ENCODE peak calls at places on chromosomes 1 and 21, in six cellular contexts. K is NB4, W is mucosa of descending colon, B is activated B cell treated with CpG ODN at 0.5 μM for 24 hours, M is GM10248, V is cardiac fibroblast. X is an unnamed sample.

GRCh38 chr1:26184086-26184485 is 6.3 kb upstream of the CATSPER4 start:
- DNase-seq in K (no peak), W (no peak), B (no peak), M (no peak), V (no peak), X (no peak)

GRCh38 chr1:93324486-93325464 is 20.9 kb upstream of the DR1 start:
- DNase-seq in K (no peak), W (no peak), B (no peak), M (no peak), V (peak), X (peak)

GRCh38 chr1:44407430-44408180 is 2.5 kb downstream of the RNF220 start:
- DNase-seq in K (no peak), W (no peak), B (peak), M (no peak), V (no peak), X (no peak)

GRCh38 chr1:193937308-193937707 is 750.9 kb upstream of the B3GALT2 start:
- DNase-seq in K (no peak), W (no peak), B (no peak), M (no peak), V (no peak), X (no peak)

GRCh38 chr1:172883387-172883791 is 167.4 kb downstream of the TNFSF18 start:
- DNase-seq in K (no peak), W (no peak), B (no peak), M (no peak), V (peak), X (no peak)

GRCh38 chr1:159492575-159493323 is 43.1 kb downstream of the OR10J5 start:
- DNase-seq in K (no peak), W (no peak), B (no peak), M (no peak), V (peak), X (peak)

GRCh38 chr1:240968864-240969263 is 356.9 kb upstream of the GREM2 start:
- DNase-seq in K (no peak), W (no peak), B (no peak), M (no peak), V (no peak), X (no peak)

GRCh38 chr1:212288614-212289013 is 3.4 kb downstream of the PPP2R5A start:
- DNase-seq in K (no peak), W (no peak), B (no peak), M (no peak), V (peak), X (peak)

GRCh38 chr1:31723828-31724359 is 20.1 kb upstream of the COL16A1 start:
- DNase-seq in K (peak), W (no peak), B (no peak), M (peak), V (peak), X (peak)

GRCh38 chr1:2582401-2582800 is 4.2 kb upstream of the PRXL2B start:
- DNase-seq in K (no peak), W (no peak), B (no peak), M (no peak), V (peak), X (no peak)

GRCh38 chr21:35051287-35051818 is 2.3 kb upstream of the RUNX1 start:
- DNase-seq in K (peak), W (peak), B (peak), M (peak), V (peak), X (peak)

GRCh38 chr1:231691618-231692259 is 65.1 kb downstream of the DISC1 start:
- DNase-seq in K (no peak), W (no peak), B (no peak), M (no peak), V (peak), X (no peak)

GRCh38 chr1:25194054-25194453 is 38.2 kb downstream of the SYF2 start:
- DNase-seq in K (no peak), W (no peak), B (no peak), M (no peak), V (no peak), X (no peak)

GRCh38 chr1:20248954-20249612 is 41.6 kb upstream of the VWA5B1 start:
- DNase-seq in K (no peak), W (no peak), B (no peak), M (no peak), V (no peak), X (no peak)

GRCh38 chr21:46622226-46622625 is 13.2 kb upstream of the PRMT2 start:
- DNase-seq in K (peak), W (no peak), B (no peak), M (no peak), V (no peak), X (no peak)

GRCh38 chr1:70051926-70052325 is 153.5 kb downstream of the LRRC40 start:
- DNase-seq in K (no peak), W (no peak), B (no peak), M (no peak), V (no peak), X (no peak)

GRCh38 chr1:25657121-25657521 is 40.5 kb downstream of the MAN1C1 start:
- DNase-seq in K (no peak), W (no peak), B (no peak), M (no peak), V (no peak), X (no peak)

GRCh38 chr1:58964880-58965279 is 181.0 kb upstream of the JUN start:
- DNase-seq in K (peak), W (no peak), B (no peak), M (no peak), V (peak), X (peak)

GRCh38 chr1:30908446-30908885 is at the start of gene SDC3:
- DNase-seq in K (no peak), W (no peak), B (no peak), M (peak), V (no peak), X (peak)

GRCh38 chr1:161068306-161069200 is 1.1 kb downstream of the ARHGAP30 start:
- DNase-seq in K (peak), W (peak), B (peak), M (peak), V (no peak), X (no peak)

GRCh38 chr1:66624412-66625060 is 90.6 kb downstream of the SGIP1 start:
- DNase-seq in K (no peak), W (no peak), B (no peak), M (no peak), V (peak), X (peak)

GRCh38 chr1:162145966-162146696 is 76.6 kb downstream of the NOS1AP start:
- DNase-seq in K (no peak), W (no peak), B (no peak), M (no peak), V (no peak), X (no peak)

GRCh38 chr1:185315364-185316108 is 1.5 kb downstream of the IVNS1ABP start:
- DNase-seq in K (peak), W (no peak), B (no peak), M (no peak), V (no peak), X (no peak)

GRCh38 chr1:218299416-218299815 is 14.3 kb downstream of the RRP15 start:
- DNase-seq in K (peak), W (no peak), B (no peak), M (no peak), V (peak), X (peak)

GRCh38 chr1:80293818-80294217 is 1287.3 kb upstream of the ADGRL4 start:
- DNase-seq in K (no peak), W (no peak), B (no peak), M (no peak), V (no peak), X (no peak)

GRCh38 chr1:180981596-180982387 is 40.9 kb downstream of the STX6 start:
- DNase-seq in K (peak), W (no peak), B (no peak), M (peak), V (no peak), X (no peak)

GRCh38 chr1:13593511-13594131 is 10.0 kb downstream of the PDPN start:
- DNase-seq in K (no peak), W (peak), B (no peak), M (no peak), V (peak), X (peak)

GRCh38 chr1:77631751-77632150 is 50.7 kb downstream of the ZZZ3 start:
- DNase-seq in K (no peak), W (no peak), B (no peak), M (no peak), V (no peak), X (no peak)
- TF ChIP-seq CTCF in K (no peak), W (no peak), B (no peak), M (no peak), V (no peak), X (no peak)

GRCh38 chr1:169263059-169263458 is 104.5 kb downstream of the NME7 start:
- DNase-seq in K (no peak), W (no peak), B (no peak), M (no peak), V (no peak), X (no peak)

GRCh38 chr1:169266133-169266532 is 101.5 kb downstream of the NME7 start:
- DNase-seq in K (no peak), W (no peak), B (no peak), M (no peak), V (no peak), X (no peak)

GRCh38 chr1:169259816-169260215 is 107.8 kb downstream of the NME7 start:
- DNase-seq in K (peak), W (no peak), B (no peak), M (no peak), V (no peak), X (no peak)

GRCh38 chr1:169260478-169260877 is 107.1 kb downstream of the NME7 start:
- DNase-seq in K (peak), W (no peak), B (no peak), M (no peak), V (no peak), X (no peak)
- TF ChIP-seq CTCF in K (no peak), W (no peak), B (no peak), M (no peak), V (no peak), X (no peak)

DNA sequence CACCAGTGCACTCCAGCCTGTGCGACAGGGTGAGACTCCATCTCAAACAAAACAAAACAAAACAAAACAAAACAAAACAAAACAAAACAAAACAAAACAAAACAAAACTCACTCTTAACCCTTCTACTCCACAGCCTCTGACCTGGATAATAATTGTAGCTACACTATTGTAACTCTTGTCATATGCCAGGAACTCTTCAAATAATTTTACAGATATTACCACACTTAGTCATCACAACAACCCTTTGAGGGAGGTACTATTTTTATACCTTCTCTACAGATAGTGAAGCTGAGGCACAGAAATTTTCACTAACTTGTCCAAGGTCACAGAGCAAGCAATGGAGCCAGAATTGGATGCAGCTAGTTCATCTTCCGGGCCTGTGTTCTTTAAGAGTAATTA is 547.8 kb downstream of the ADGRL2 start:
- DNase-seq in K (no peak), W (no peak), B (no peak), M (no peak), V (no peak), X (no peak)
- TF ChIP-seq CTCF in K (no peak), W (no peak), B (no peak), M (no peak), V (no peak), X (no peak)

DNA sequence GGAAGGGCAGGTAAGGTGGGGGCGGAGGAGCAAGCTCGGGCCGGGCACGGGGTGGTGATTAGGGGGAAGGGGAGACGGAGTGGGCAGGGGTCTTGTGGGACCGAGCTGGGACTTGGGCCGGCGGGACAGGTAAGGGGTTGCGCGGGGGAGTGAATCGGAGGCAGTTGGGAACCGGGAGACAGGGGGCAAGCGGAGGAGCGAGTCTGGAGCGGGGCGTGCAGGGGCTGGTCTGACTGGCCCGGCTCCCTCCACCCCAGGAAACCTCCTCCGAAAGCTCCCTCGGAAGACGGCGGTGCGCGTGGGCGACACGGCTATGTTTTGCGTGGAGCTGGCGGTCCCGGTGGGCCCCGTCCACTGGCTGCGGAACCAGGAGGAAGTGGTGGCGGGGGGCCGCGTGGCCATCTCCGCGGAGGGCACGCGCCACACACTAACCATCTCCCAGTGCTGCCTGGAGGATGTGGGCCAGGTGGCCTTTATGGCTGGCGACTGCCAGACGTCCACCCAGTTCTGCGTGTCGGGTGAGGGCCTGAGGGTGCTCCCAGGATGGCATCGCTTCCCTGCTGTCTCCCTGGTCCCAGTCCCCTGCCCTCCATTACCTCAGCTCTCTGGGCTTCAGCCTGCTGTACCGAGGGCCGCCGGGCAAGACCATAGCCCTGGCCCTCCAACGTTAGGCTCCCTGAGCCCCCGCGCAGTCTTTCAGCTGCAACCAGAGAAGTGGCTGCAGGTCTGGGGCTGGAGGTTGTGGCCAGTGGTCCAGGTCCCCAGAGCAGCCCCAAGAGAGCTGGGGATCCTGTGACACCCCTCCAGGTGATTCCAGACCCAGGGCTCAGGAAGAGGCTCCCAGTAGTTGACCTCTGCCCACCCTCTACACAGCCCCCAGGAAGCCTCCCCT is 6.3 kb downstream of the OBSCN start:
- DNase-seq in K (no peak), W (no peak), B (no peak), M (no peak), V (no peak), X (no peak)
- TF ChIP-seq CTCF in K (no peak), W (no peak), B (no peak), M (no peak), V (no peak), X (no peak)

GRCh38 chr1:119449964-119450363 is 35.0 kb downstream of the HSD3B2 start:
- DNase-seq in K (peak), W (no peak), B (no peak), M (no peak), V (no peak), X (peak)

GRCh38 chr1:119451158-119451557 is 36.2 kb downstream of the HSD3B2 start:
- DNase-seq in K (no peak), W (no peak), B (no peak), M (no peak), V (no peak), X (no peak)

GRCh38 chr1:119447344-119447743 is 32.4 kb downstream of the HSD3B2 start:
- DNase-seq in K (no peak), W (no peak), B (no peak), M (no peak), V (no peak), X (no peak)

GRCh38 chr1:119452085-119452484 is 37.1 kb downstream of the HSD3B2 start:
- DNase-seq in K (no peak), W (no peak), B (no peak), M (no peak), V (no peak), X (no peak)

DNA sequence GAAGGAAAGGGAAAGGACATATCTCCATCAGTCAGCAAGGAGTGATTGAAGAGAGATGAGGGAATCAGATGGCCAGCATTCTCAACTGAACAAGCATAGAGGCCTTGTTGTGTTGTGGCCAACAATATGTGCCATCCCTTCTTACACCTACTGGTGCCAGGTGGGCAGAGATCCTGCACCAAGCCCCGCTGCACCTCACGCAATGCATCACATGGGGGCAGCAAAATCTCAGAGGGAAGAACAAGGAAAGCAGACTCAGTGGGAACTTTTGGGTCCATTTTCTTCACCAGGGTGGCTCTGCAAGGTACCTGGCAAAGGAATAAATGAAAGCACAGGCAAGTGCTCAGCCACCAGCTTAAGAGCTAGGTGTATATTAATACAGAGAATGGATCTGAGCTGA is 33.2 kb downstream of the HSD3B2 start:
- DNase-seq in K (no peak), W (no peak), B (no peak), M (no peak), V (no peak), X (peak)
- TF ChIP-seq CTCF in K (peak), W (no peak), B (no peak), M (no peak), V (no peak), X (no peak)

GRCh38 chr1:153919879-153920852 is 2.6 kb downstream of the GATAD2B start:
- DNase-seq in K (peak), W (no peak), B (no peak), M (no peak), V (peak), X (peak)
- TF ChIP-seq CTCF in K (no peak), W (no peak), B (no peak), M (peak), V (peak), X (no peak)

GRCh38 chr1:47529520-47530098 is 91.8 kb downstream of the FOXD2 start:
- DNase-seq in K (no peak), W (no peak), B (no peak), M (no peak), V (no peak), X (no peak)
- TF ChIP-seq CTCF in K (peak), W (peak), B (no peak), M (no peak), V (peak), X (peak)

X was measured in MCF 10A.